ENCODE peak calls at places on chromosomes 4 and X, in seven cellular contexts. C is HCT116, D is A549, Q is K562, U is GM12878, N is HepG2, J is H1. M is an unnamed sample.
A peak's percentile ranks its signal among the peaks of the same experiment; 100 is the strongest.

GRCh38 chr4:180054291-180054690 is 2188.9 kb upstream of the TENM3 start:
- DNase-seq in D (no peak), U (no peak), N (no peak), C (no peak), J (no peak), Q (no peak), M (no peak)

GRCh38 chr4:124282301-124282898 is 430.1 kb downstream of the ANKRD50 start:
- DNase-seq in N (no peak), J (no peak), Q (no peak), C (no peak), D (no peak), U (no peak), M (no peak)

GRCh38 chrX:129193357-129193756 is 329.9 kb downstream of the SMARCA1 start:
- DNase-seq in J (no peak), U (no peak), D (no peak), C (no peak), N (peak; percentile 21), Q (no peak), M (no peak)

GRCh38 chr4:138870739-138871633 is 144.6 kb upstream of the NOCT start:
- DNase-seq in Q (peak; percentile 59), C (peak; percentile 65), D (peak; percentile 33), N (peak; percentile 55), U (peak; percentile 7), J (peak; percentile 84), M (peak; percentile 78)

GRCh38 chr4:89305712-89306437 is 1.7 kb downstream of the GPRIN3 start:
- DNase-seq in Q (no peak), J (no peak), C (no peak), N (no peak), U (no peak), D (no peak), M (no peak)

GRCh38 chr4:48570646-48571220 is 80.7 kb downstream of the ZAR1 start:
- DNase-seq in C (no peak), U (no peak), D (no peak), Q (no peak), N (no peak), J (no peak), M (peak; percentile 76)

GRCh38 chr4:26028793-26029511 is 114.9 kb downstream of the SMIM20 start:
- DNase-seq in D (no peak), N (peak; percentile 27), C (no peak), Q (peak; percentile 48), U (no peak), J (peak; percentile 91), M (peak; percentile 58)

GRCh38 chr4:184807797-184808718 is 17.7 kb downstream of the ACSL1 start:
- DNase-seq in J (peak; percentile 65), U (no peak), C (no peak), D (no peak), N (peak; percentile 85), Q (no peak), M (peak; percentile 91)

GRCh38 chrX:2677764-2678163 is 13.3 kb upstream of the CD99 start:
- DNase-seq in U (no peak), J (no peak), D (peak; percentile 94), C (peak; percentile 40), N (no peak), Q (peak; percentile 31), M (peak; percentile 99)

DNA sequence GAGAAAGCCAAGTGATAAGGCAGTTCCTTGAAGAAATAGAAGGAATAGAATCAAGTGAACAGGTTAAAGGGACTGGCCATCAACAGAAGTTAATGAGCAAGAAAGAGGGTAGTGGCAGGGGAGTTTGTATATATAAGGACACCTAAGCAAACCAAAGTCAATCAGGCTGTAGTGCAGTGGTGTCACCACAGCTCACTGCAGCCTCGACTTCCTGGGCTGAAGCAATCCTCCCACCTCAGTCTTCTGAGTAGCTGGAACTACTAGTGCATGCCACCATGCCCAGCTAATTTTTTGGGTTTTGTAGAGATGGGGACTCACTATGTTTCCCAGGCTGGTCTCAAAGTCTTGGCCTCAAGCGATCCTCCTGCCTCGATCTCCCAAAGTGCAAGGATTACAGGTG is 15.9 kb downstream of the ACOT9 start:
- DNase-seq in Q (no peak), U (no peak), N (no peak), C (no peak), J (no peak), D (no peak), M (no peak)
- TF ChIP-seq CEBPB in Q (no peak), U (no peak), N (no peak), C (no peak), J (no peak), D (no peak), M (no peak)

GRCh38 chr4:127406187-127406586 is 226.6 kb upstream of the INTU start:
- DNase-seq in J (no peak), U (no peak), D (no peak), N (no peak), C (no peak), Q (no peak), M (no peak)

GRCh38 chr4:127416092-127416491 is 216.7 kb upstream of the INTU start:
- DNase-seq in J (no peak), U (no peak), D (no peak), C (no peak), N (no peak), Q (no peak), M (no peak)

GRCh38 chr4:127410644-127411043 is 222.1 kb upstream of the INTU start:
- DNase-seq in D (no peak), C (no peak), Q (no peak), J (no peak), U (no peak), N (no peak), M (no peak)

DNA sequence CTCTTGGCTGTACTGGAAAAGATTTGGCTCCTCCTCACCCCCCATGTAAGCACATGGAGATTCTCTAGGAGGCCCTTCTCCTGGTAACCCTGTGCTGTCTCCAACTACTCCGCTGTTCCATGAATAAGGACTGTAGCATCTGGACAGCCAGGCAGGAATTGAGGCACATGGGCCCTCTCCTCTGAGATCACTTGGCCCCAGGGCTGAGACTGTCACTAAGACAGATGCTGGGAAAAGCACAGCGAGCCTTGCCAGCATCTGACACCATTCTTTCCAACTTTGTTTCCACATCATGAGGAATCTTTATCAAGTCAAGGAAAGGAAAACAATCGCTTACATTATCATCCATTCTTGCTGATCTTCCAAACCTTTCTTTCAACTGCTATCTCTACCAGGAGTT is 222.6 kb upstream of the INTU start:
- DNase-seq in J (no peak), C (no peak), N (no peak), D (no peak), Q (no peak), U (no peak), M (no peak)
- TF ChIP-seq CEBPB in J (no peak), C (no peak), N (no peak), D (no peak), Q (no peak), U (no peak), M (no peak)

GRCh38 chr4:21490682-21491081 is 457.9 kb downstream of the KCNIP4 start:
- DNase-seq in U (no peak), N (no peak), C (no peak), D (no peak), Q (no peak), J (no peak), M (no peak)
- TF ChIP-seq CEBPB in U (no peak), N (no peak), C (no peak), D (no peak), Q (no peak), J (no peak), M (no peak)

GRCh38 chr4:158094413-158095110 is 78.3 kb downstream of the GASK1B start:
- DNase-seq in U (no peak), D (peak; percentile 5), N (peak; percentile 61), C (peak; percentile 96), J (no peak), Q (no peak), M (peak; percentile 71)
- TF ChIP-seq CEBPB in U (no peak), D (no peak), N (no peak), C (peak; percentile 80), J (no peak), Q (no peak), M (no peak)

DNA sequence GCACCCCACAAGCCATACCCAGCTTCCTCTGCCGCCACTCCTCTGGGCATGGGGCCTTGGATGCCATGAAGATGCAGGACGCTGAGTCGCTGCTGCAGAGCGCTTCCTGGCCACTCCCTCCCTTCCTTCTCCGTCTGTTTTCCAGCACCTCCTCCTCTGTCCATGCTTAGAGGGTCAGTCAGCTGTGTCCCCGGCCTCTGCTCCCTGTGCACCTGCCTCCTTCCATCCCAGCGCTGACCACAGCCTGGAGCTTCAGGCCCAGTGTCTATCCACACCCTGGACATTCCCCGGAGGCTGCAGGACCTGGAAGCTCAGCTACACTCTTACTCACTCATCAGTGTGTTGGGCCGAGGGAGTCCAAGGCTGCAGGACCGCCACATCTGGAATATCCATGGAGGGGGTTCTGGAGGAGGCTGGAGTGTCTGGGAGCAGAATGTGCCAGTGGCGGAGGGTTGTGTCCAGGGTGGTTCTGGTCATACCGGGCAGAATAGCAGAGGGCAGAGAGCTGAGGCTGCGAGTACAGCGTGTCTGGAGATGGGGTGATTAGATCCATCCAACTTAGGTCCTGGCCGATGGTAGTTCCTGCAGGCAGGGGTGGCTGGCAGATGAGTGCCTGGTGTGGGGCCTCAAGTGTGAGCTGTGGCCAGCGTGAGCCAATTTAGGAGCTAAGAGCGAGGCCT is 58.6 kb upstream of the ADRA2C start:
- DNase-seq in U (no peak), C (no peak), N (no peak), J (no peak), D (no peak), Q (no peak), M (no peak)
- TF ChIP-seq CEBPB in U (no peak), C (no peak), N (no peak), J (no peak), D (no peak), Q (no peak), M (no peak)

DNA sequence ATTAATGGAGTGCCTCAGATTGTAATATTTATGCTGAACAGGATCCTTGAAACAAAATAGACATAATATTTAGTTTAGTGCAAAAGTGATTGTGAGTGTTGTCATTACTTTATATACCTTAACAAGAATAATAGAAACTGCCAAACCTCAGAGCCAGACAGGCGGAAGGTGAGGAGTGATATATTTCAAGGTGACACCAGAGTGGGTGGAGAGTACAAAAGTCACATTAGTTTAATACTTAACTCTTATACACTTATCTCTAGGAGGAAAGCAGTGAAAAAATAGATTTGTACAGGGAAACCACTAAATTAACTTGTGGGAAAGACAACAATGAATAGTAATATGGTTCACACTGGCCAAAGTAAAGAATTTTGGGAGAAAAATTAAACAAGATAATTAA is 342.8 kb upstream of the NDST4 start:
- DNase-seq in U (no peak), N (no peak), Q (no peak), J (no peak), C (no peak), D (no peak), M (no peak)
- TF ChIP-seq CEBPB in U (no peak), N (no peak), Q (no peak), J (no peak), C (no peak), D (no peak), M (no peak)

GRCh38 chr4:1841886-1842210 is 14.1 kb downstream of the LETM1 start:
- DNase-seq in J (no peak), D (no peak), Q (no peak), U (no peak), C (no peak), N (no peak), M (no peak)

GRCh38 chr4:1843852-1844251 is 12.1 kb downstream of the LETM1 start:
- DNase-seq in U (no peak), D (no peak), C (no peak), Q (peak; percentile 8), J (no peak), N (no peak), M (no peak)

GRCh38 chr4:1842339-1842895 is 13.5 kb downstream of the LETM1 start:
- DNase-seq in C (no peak), D (no peak), N (no peak), Q (peak; percentile 14), J (no peak), U (no peak), M (no peak)

GRCh38 chr4:1841201-1841885 is 14.6 kb downstream of the LETM1 start:
- DNase-seq in J (no peak), C (no peak), Q (no peak), U (no peak), N (no peak), D (no peak), M (no peak)

GRCh38 chr4:1842993-1843448 is 12.9 kb downstream of the LETM1 start:
- DNase-seq in U (no peak), C (no peak), J (no peak), N (no peak), Q (peak; percentile 8), D (no peak), M (peak; percentile 94)
- TF ChIP-seq CEBPB in U (no peak), C (no peak), J (no peak), N (no peak), Q (no peak), D (no peak), M (peak; percentile 42)